ENCODE peak calls at places on chromosome 2, in six cellular contexts. U, D, P, M, B and F are unnamed samples. For H3K4me1 and H3K27me3, the result is how much of the 10 kb centered on the place peaks cover.

GRCh38 chr2:162025121-162025911 is 48.7 kb downstream of the DPP4 start:
- DNase-seq in D (no peak), M (no peak), P (no peak), B (no peak), U (no peak), F (no peak)

GRCh38 chr2:38940746-38941145 is 51.1 kb downstream of the ARHGEF33 start:
- DNase-seq in P (no peak), U (no peak), D (no peak), B (no peak), M (no peak), F (no peak)

GRCh38 chr2:132916219-132916618 is 246.2 kb upstream of the LYPD1 start:
- DNase-seq in P (no peak), M (no peak), B (no peak), U (no peak), D (no peak), F (no peak)

GRCh38 chr2:168848220-168848619 is 42.0 kb downstream of the SPC25 start:
- DNase-seq in P (no peak), U (no peak), M (peak), D (peak), B (no peak), F (no peak)

GRCh38 chr2:36423172-36423571 is 67.6 kb downstream of the CRIM1 start:
- DNase-seq in M (no peak), U (no peak), P (no peak), D (no peak), B (no peak), F (no peak)

GRCh38 chr2:145690183-145690582 is 1170.3 kb upstream of the ZEB2 start:
- DNase-seq in M (no peak), P (no peak), U (no peak), B (no peak), D (no peak), F (no peak)

GRCh38 chr2:229922449-229923386 is at the start of gene FBXO36:
- DNase-seq in D (peak), P (no peak), M (peak), B (peak), U (peak), F (no peak)

GRCh38 chr2:141968377-141968920 is 162.4 kb downstream of the LRP1B start:
- DNase-seq in P (no peak), M (no peak), U (no peak), D (no peak), B (no peak), F (no peak)

GRCh38 chr2:89780318-89780717 is 1088.8 kb downstream of the RPIA start:
- DNase-seq in D (no peak), U (no peak), P (no peak), M (no peak), B (no peak), F (no peak)

GRCh38 chr2:69567157-69567908 is 76.2 kb downstream of the AAK1 start:
- DNase-seq in P (no peak), D (no peak), B (no peak), U (no peak), M (no peak), F (no peak)

GRCh38 chr2:5560981-5561380 is 131.2 kb upstream of the SOX11 start:
- DNase-seq in U (no peak), P (no peak), M (peak), B (no peak), D (no peak), F (no peak)

GRCh38 chr2:159982842-159983785 is 79.3 kb downstream of the PLA2R1 start:
- DNase-seq in D (no peak), B (no peak), U (no peak), M (no peak), P (no peak), F (no peak)

GRCh38 chr2:109472331-109473005 is 141.3 kb downstream of the SEPTIN10 start:
- DNase-seq in M (no peak), B (no peak), P (no peak), D (no peak), U (no peak), F (no peak)

GRCh38 chr2:55718165-55719008 is 24.7 kb upstream of the PNPT1 start:
- DNase-seq in M (no peak), B (peak), U (peak), D (peak), P (peak), F (peak)

GRCh38 chr2:167353605-167354280 is 465.5 kb downstream of the XIRP2 start:
- DNase-seq in U (no peak), M (no peak), B (no peak), P (no peak), D (no peak), F (no peak)

GRCh38 chr2:113253453-113253852 is 25.3 kb downstream of the PAX8 start:
- DNase-seq in M (no peak), U (no peak), B (no peak), D (no peak), P (no peak), F (no peak)

GRCh38 chr2:213020268-213020667 is 131.1 kb downstream of the IKZF2 start:
- DNase-seq in U (no peak), B (no peak), D (no peak), M (no peak), P (no peak), F (no peak)

GRCh38 chr2:167733750-167734149 is 513.6 kb downstream of the STK39 start:
- DNase-seq in P (no peak), D (no peak), B (no peak), M (no peak), U (no peak), F (no peak)

GRCh38 chr2:159118115-159118858 is 149.8 kb downstream of the TANC1 start:
- DNase-seq in M (peak), U (peak), B (peak), D (peak), P (peak), F (peak)

GRCh38 chr2:239108459-239108858 is 260.6 kb downstream of the TWIST2 start:
- DNase-seq in P (no peak), U (no peak), M (no peak), B (no peak), D (peak), F (no peak)

GRCh38 chr2:46854260-46854659 is 61.3 kb downstream of the MCFD2 start:
- DNase-seq in D (no peak), P (no peak), M (no peak), B (no peak), U (no peak), F (no peak)

GRCh38 chr2:7020059-7020458 is 102.8 kb downstream of the RNF144A start:
- DNase-seq in U (no peak), M (no peak), B (no peak), P (no peak), D (no peak), F (no peak)
- H3K4me1 ChIP-seq in U (under half), M (half or more), B (half or more), P (under half), D (under half), F (under half)

DNA sequence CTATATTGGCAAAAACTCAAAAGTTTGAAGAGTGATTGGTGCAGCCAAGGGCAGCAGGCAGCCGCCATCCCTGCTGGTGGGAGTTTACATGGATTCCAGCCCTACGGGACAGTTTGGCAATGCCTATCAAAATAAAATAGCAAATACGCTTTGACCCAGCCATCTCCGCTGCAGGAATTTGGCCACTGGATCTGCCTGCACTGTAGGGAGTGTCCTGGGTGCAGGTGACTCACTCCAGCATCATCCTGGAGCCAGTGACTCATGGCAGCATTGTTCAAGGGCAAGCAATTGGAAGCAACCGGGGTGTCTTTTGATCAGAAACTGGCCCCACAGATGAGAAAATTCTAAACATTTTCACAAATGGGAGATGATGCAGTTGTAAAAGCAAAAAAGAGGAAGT is 24.6 kb downstream of the NGEF start:
- DNase-seq in M (peak), B (peak), D (no peak), P (no peak), U (peak), F (no peak)
- H3K4me3 ChIP-seq in M (no peak), B (no peak), D (no peak), P (no peak), U (no peak), F (no peak)

DNA sequence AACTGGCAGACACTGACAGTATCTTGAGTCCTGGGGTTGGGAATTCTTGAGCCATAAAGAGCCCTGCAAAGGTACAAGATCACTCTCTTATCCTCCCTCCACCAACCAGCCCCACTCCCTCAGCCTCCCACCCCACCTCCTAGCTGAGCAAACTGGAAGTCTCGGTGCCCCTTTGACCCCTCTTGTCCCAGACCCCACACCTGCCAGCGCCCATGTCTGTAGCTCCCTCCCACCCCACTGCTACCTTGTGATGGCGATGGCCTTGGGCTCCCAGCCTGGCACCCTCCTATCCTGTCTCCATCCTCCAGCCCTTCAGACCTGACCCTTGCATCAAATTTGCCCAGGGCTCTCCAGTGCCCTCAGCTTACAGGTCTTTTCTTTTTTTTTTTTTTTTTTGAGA is 8.6 kb downstream of the ATP6V1B1 start:
- DNase-seq in M (no peak), U (no peak), P (no peak), D (no peak), B (no peak), F (no peak)
- H3K27me3 ChIP-seq in M (under half), U (under half), P (under half), D (under half), B (under half), F (under half)

DNA sequence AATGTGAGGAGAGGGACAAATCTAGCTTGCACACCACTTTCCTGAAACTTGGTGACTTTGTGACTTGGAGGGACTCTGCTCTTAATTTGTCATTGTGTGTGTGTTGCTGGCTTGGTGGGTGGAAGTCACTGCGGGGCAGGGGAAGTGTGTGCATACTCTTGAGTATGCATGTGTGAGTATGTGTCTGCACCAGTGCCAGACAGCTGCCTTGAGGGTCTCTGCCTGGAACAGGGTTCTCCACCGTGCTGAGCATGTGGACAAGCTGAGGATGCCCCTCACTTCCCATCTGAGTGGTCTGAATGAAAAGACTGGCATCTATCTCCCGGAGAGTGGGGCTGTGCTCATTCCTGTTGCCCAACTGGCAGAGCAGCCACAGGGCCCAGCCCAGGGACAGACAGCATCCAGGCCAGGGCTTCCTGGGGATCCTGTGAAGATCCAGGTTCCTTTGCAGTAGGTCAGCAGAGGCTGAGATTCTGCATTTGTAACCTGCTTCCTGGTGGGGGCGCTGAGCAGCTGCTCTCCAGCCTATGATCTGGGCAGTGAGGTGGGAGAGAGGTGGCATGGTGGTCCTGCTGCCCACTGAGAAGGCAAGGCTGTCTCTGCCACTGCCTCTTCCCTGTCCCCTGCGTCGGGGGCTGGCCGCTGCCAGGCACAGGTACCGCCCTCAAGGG is 138.9 kb upstream of the HAAO start:
- DNase-seq in U (no peak), D (peak), P (no peak), M (no peak), B (no peak), F (no peak)
- H3K4me1 ChIP-seq in U (half or more), D (under half), P (under half), M (under half), B (half or more), F (under half)

DNA sequence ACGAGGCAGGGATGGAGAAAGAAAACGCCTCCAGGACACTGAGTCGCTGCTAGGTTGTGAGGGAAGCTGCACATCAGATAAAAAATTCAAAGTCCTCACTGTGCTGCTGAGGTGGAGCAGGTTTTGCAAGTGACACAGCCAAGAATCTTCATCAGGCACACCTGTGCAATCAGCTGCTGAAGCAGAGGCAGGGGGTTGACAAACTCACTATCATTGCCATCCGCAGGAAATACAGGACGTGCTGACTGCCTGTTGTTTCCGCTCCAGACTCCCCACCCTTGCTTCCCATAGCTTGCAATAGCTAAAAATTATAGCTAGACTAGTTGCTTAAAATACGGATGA is 147.7 kb upstream of the FHL2 start:
- DNase-seq in U (no peak), D (no peak), M (no peak), B (no peak), P (no peak), F (no peak)
- H3K4me3 ChIP-seq in U (no peak), D (no peak), M (no peak), B (no peak), P (no peak), F (no peak)

GRCh38 chr2:29733945-29734344 is 187.4 kb downstream of the ALK start:
- DNase-seq in B (no peak), M (no peak), D (no peak), P (no peak), U (no peak), F (no peak)
- H3K27me3 ChIP-seq in B (under half), M (under half), D (under half), P (under half), U (under half), F (under half)

GRCh38 chr2:16301961-16302360 is 361.6 kb downstream of the MYCN start:
- DNase-seq in P (no peak), U (no peak), D (no peak), B (no peak), M (no peak), F (no peak)

GRCh38 chr2:16302969-16303592 is 362.6 kb downstream of the CYRIA start:
- DNase-seq in U (no peak), P (no peak), B (no peak), M (no peak), D (no peak), F (no peak)

GRCh38 chr2:16303761-16304160 is 361.9 kb downstream of the CYRIA start:
- DNase-seq in P (no peak), D (no peak), M (no peak), U (no peak), B (no peak), F (no peak)

GRCh38 chr2:16302431-16302830 is 362.1 kb downstream of the MYCN start:
- DNase-seq in D (no peak), U (no peak), M (no peak), B (no peak), P (no peak), F (no peak)

GRCh38 chr2:16305191-16305590 is 360.4 kb downstream of the CYRIA start:
- DNase-seq in D (no peak), U (no peak), B (no peak), P (no peak), M (no peak), F (no peak)
- H3K4me1 ChIP-seq in D (under half), U (under half), B (under half), P (under half), M (under half), F (under half)

DNA sequence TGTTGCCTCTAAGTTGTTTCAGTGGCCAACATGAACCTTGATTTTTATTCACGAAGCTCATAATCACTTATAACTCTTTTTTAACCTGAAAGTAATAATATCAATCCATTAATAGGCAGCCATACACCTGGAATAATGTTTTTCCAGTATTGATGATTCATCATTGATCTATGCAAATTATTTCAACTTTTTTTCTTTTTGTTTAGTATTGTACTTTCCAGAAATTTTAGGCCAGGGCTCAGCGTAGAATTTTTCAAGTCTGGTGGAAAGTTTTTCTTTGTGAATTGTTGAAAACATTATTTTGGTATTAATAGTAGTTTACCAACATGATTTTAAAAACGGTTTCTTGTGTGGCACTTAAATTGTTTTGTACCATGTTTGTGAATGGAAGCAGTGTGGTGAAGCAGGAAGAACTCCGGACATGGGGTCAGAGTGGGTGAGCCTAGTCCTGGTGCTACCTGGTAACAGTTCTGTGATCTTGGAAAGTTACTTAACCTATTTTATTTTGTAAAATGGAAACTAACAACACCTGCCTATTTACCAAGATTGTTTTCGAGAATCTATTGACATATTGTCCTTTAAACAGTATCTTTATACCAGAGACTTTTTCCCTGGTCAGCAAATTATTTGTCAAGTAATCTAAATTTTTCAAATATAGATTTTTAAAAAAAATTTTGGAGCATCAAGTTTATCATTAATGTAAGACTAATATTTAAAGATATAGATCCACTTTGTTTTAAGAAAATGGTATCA is 2.3 kb downstream of the INSIG2 start:
- DNase-seq in M (no peak), U (no peak), P (no peak), D (no peak), B (no peak), F (no peak)
- H3K4me3 ChIP-seq in M (no peak), U (peak), P (peak), D (peak), B (peak), F (no peak)

DNA sequence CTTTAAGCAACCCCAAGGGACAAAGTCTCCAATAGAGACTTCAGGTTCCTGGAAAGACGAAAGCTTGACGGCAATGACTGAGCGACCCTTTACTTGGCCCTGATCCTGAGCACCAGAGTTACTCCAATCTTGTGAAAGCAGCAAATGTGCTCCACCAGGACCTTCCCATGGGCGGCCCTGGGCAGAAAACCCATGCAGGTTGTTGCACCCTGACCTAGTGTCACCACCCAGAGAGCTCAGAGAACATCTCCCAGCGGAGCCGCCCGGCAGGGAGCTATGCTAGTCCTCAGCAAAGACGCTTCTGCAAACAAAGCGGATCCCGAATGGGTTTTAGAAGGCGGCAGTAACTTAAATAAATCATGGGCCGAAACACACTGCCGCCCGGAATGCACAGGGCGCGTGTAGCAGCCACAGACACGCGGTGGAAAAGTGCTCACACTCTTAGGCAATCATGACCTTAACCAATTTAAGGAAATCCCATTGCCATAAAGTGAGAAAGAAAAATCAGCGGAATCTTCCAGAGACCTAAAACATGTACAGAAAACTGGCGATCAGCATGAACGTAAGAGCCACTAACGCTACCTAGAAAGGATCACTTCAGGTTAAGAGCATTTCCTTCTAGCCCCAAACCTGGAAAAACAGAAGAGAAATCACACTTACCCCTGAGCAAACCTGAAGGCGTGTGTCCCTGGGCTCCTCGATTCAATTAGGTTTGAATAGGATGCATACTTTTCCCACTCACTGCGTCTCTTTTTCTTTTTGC is 490 bp downstream of the COL6A3 start:
- DNase-seq in B (no peak), P (no peak), U (no peak), D (no peak), M (no peak), F (no peak)
- H3K27me3 ChIP-seq in B (under half), P (under half), U (under half), D (under half), M (under half), F (under half)

DNA sequence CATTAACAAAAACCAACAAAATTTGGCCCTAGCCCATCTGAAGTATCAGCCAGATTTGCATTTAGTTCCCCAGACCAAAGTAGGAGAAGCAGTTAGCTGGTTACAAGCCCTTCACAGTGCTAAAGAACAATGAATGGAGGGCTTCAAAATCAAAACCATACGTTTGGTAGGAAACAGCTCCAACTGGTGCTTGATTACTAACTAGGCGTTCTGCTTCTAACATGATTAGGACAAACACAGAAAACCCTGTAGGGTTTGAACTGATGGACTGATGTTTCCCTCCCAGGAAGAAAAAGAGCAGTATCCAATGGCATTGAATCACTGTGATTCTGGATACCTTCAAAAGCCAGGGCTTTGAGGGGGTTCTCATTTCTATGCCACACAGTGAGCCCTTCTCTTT is 20.5 kb upstream of the STAT4 start:
- DNase-seq in B (no peak), U (no peak), D (no peak), P (no peak), M (no peak), F (no peak)
- H3K4me1 ChIP-seq in B (under half), U (under half), D (under half), P (under half), M (under half), F (under half)